ENCODE peak calls at places on chromosomes 4 and X, in four cellular contexts. One of them, this sample, is unnamed.

GRCh38 chrX:109624022-109624421 is 950 bp downstream of the KCNE5 start:
- DNase-seq in stimulated activated CD8-positive, alpha-beta memory T cell treated with anti-CD3 and anti-CD28 coated beads, Interleukin-7, amount 100 ng/mL, for 24 hours: no peak
- DNase-seq in fibroblast of mammary gland: no peak
- DNase-seq in left ventricle myocardium inferior: peak; percentile 16
- DNase-seq in this sample: no peak

GRCh38 chr4:105605493-105605892 is 53.1 kb downstream of the ARHGEF38 start:
- DNase-seq in fibroblast of mammary gland: peak; percentile 32
- DNase-seq in left ventricle myocardium inferior: no peak
- DNase-seq in stimulated activated CD8-positive, alpha-beta memory T cell treated with anti-CD3 and anti-CD28 coated beads, Interleukin-7, amount 100 ng/mL, for 24 hours: no peak
- DNase-seq in this sample: peak; percentile 39

GRCh38 chrX:2342878-2343277 is 157.9 kb downstream of the DHRSX start:
- DNase-seq in stimulated activated CD8-positive, alpha-beta memory T cell treated with anti-CD3 and anti-CD28 coated beads, Interleukin-7, amount 100 ng/mL, for 24 hours: no peak
- DNase-seq in fibroblast of mammary gland: peak; percentile 43
- DNase-seq in left ventricle myocardium inferior: no peak
- DNase-seq in this sample: peak; percentile 36

GRCh38 chr4:153566751-153567150 is 100.6 kb downstream of the TMEM131L start:
- DNase-seq in stimulated activated CD8-positive, alpha-beta memory T cell treated with anti-CD3 and anti-CD28 coated beads, Interleukin-7, amount 100 ng/mL, for 24 hours: no peak
- DNase-seq in fibroblast of mammary gland: no peak
- DNase-seq in left ventricle myocardium inferior: peak; percentile 28
- DNase-seq in this sample: no peak

GRCh38 chrX:109654710-109655109 is 29.7 kb upstream of the KCNE5 start:
- DNase-seq in fibroblast of mammary gland: no peak
- DNase-seq in left ventricle myocardium inferior: no peak
- DNase-seq in stimulated activated CD8-positive, alpha-beta memory T cell treated with anti-CD3 and anti-CD28 coated beads, Interleukin-7, amount 100 ng/mL, for 24 hours: no peak
- DNase-seq in this sample: no peak

GRCh38 chr4:184536070-184536880 is 61.9 kb upstream of the IRF2 start:
- DNase-seq in fibroblast of mammary gland: no peak
- DNase-seq in left ventricle myocardium inferior: no peak
- DNase-seq in stimulated activated CD8-positive, alpha-beta memory T cell treated with anti-CD3 and anti-CD28 coated beads, Interleukin-7, amount 100 ng/mL, for 24 hours: no peak
- DNase-seq in this sample: peak; percentile 45

GRCh38 chrX:15598031-15598430 is 2.7 kb downstream of the ACE2 start:
- DNase-seq in fibroblast of mammary gland: no peak
- DNase-seq in left ventricle myocardium inferior: no peak
- DNase-seq in stimulated activated CD8-positive, alpha-beta memory T cell treated with anti-CD3 and anti-CD28 coated beads, Interleukin-7, amount 100 ng/mL, for 24 hours: no peak
- DNase-seq in this sample: no peak

GRCh38 chrX:107675823-107676555 is 47.7 kb downstream of the PRPS1 start:
- DNase-seq in fibroblast of mammary gland: peak; percentile 79
- DNase-seq in stimulated activated CD8-positive, alpha-beta memory T cell treated with anti-CD3 and anti-CD28 coated beads, Interleukin-7, amount 100 ng/mL, for 24 hours: no peak
- DNase-seq in left ventricle myocardium inferior: no peak
- DNase-seq in this sample: peak; percentile 71

GRCh38 chrX:56226980-56227379 is 5.2 kb upstream of the KLF8 start:
- DNase-seq in fibroblast of mammary gland: no peak
- DNase-seq in stimulated activated CD8-positive, alpha-beta memory T cell treated with anti-CD3 and anti-CD28 coated beads, Interleukin-7, amount 100 ng/mL, for 24 hours: no peak
- DNase-seq in left ventricle myocardium inferior: no peak
- DNase-seq in this sample: no peak

GRCh38 chrX:20523626-20524312 is 257.1 kb upstream of the RPS6KA3 start:
- DNase-seq in left ventricle myocardium inferior: no peak
- DNase-seq in stimulated activated CD8-positive, alpha-beta memory T cell treated with anti-CD3 and anti-CD28 coated beads, Interleukin-7, amount 100 ng/mL, for 24 hours: no peak
- DNase-seq in fibroblast of mammary gland: no peak
- DNase-seq in this sample: no peak

GRCh38 chr4:159269956-159270355 is 167.1 kb downstream of the RAPGEF2 start:
- DNase-seq in stimulated activated CD8-positive, alpha-beta memory T cell treated with anti-CD3 and anti-CD28 coated beads, Interleukin-7, amount 100 ng/mL, for 24 hours: no peak
- DNase-seq in fibroblast of mammary gland: no peak
- DNase-seq in left ventricle myocardium inferior: no peak
- DNase-seq in this sample: no peak

GRCh38 chrX:144334577-144334976 is 450.7 kb downstream of the UBE2NL start:
- DNase-seq in left ventricle myocardium inferior: no peak
- DNase-seq in stimulated activated CD8-positive, alpha-beta memory T cell treated with anti-CD3 and anti-CD28 coated beads, Interleukin-7, amount 100 ng/mL, for 24 hours: no peak
- DNase-seq in fibroblast of mammary gland: no peak
- DNase-seq in this sample: no peak

GRCh38 chr4:30901781-30902479 is 181.8 kb downstream of the PCDH7 start:
- DNase-seq in stimulated activated CD8-positive, alpha-beta memory T cell treated with anti-CD3 and anti-CD28 coated beads, Interleukin-7, amount 100 ng/mL, for 24 hours: no peak
- DNase-seq in left ventricle myocardium inferior: no peak
- DNase-seq in fibroblast of mammary gland: no peak
- DNase-seq in this sample: no peak

GRCh38 chr4:154779362-154779947 is 1.6 kb upstream of the RBM46 start:
- DNase-seq in stimulated activated CD8-positive, alpha-beta memory T cell treated with anti-CD3 and anti-CD28 coated beads, Interleukin-7, amount 100 ng/mL, for 24 hours: no peak
- DNase-seq in fibroblast of mammary gland: peak; percentile 68
- DNase-seq in left ventricle myocardium inferior: no peak
- DNase-seq in this sample: peak; percentile 68

This sample was measured in GM23248.